ENCODE peak calls at places on chromosome 7, in four cellular contexts. P is psoas muscle, K is PC-3, G is heart left ventricle. I is an unnamed sample.

GRCh38 chr7:22481726-22482125 is 18.3 kb downstream of the STEAP1B start:
- DNase-seq in P (no peak), G (peak), K (no peak), I (no peak)

GRCh38 chr7:3949226-3949625 is 648.2 kb downstream of the SDK1 start:
- DNase-seq in G (no peak), P (no peak), K (no peak), I (no peak)

GRCh38 chr7:95302976-95303375 is 21.4 kb downstream of the PON1 start:
- DNase-seq in K (peak), P (no peak), G (no peak), I (no peak)

GRCh38 chr7:77439572-77439971 is 23.4 kb upstream of the GSAP start:
- DNase-seq in K (peak), G (peak), P (peak), I (peak)

GRCh38 chr7:114819629-114820362 is 102.1 kb upstream of the MDFIC start:
- DNase-seq in K (peak), G (no peak), P (no peak), I (no peak)

GRCh38 chr7:41996381-41997035 is 240.5 kb downstream of the GLI3 start:
- DNase-seq in K (peak), G (no peak), P (no peak), I (no peak)

GRCh38 chr7:131170440-131171105 is 157.1 kb upstream of the MKLN1 start:
- DNase-seq in G (no peak), P (no peak), K (no peak), I (no peak)

GRCh38 chr7:729154-730000 is 2.3 kb upstream of the PRKAR1B start:
- DNase-seq in P (no peak), K (no peak), G (no peak), I (no peak)

GRCh38 chr7:40646717-40647116 is 511.9 kb downstream of the SUGCT start:
- DNase-seq in G (no peak), K (no peak), P (no peak), I (no peak)

GRCh38 chr7:15652776-15653290 is 33.6 kb downstream of the MEOX2 start:
- DNase-seq in K (no peak), G (no peak), P (no peak), I (no peak)

GRCh38 chr7:152330827-152331226 is 105.0 kb downstream of the KMT2C start:
- DNase-seq in P (no peak), G (no peak), K (no peak), I (no peak)

GRCh38 chr7:192701-193536 is 548 bp downstream of the FAM20C start:
- DNase-seq in G (no peak), P (no peak), K (no peak), I (no peak)

GRCh38 chr7:126398851-126399529 is 853.8 kb downstream of the GRM8 start:
- DNase-seq in K (no peak), G (peak), P (no peak), I (no peak)

GRCh38 chr7:95427914-95428516 is 6.8 kb downstream of the PON2 start:
- DNase-seq in G (no peak), K (no peak), P (no peak), I (no peak)

GRCh38 chr7:90816511-90817142 is 220.5 kb downstream of the CDK14 start:
- DNase-seq in K (peak), P (no peak), G (no peak), I (no peak)

DNA sequence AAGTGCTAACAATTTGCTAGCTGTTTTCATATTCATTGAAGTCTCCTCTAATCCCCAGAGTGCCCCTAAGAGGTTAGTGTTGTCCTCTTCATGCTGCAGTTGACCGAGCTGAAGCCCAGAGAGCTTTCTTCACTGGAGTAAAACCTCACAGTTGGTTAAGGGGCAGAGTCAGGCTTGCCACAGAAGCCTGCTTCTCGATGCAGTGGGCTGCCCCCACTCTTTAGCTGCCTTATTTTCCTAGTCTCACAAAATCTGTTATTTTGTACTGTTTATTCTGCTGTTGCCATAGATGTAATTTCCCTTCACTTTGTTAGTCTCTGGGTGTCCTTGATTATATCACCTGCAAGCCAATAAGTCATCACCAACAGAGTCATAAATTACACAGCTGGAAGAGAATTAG is 56.3 kb upstream of the ZPBP start:
- DNase-seq in P (no peak), K (no peak), G (no peak), I (no peak)
- H3K27ac ChIP-seq in P (no peak), K (no peak), G (no peak), I (no peak)

GRCh38 chr7:103995554-103995953 is 6.1 kb upstream of the RELN start:
- DNase-seq in G (no peak), K (no peak), P (no peak), I (no peak)

GRCh38 chr7:103993551-103993950 is 4.1 kb upstream of the RELN start:
- DNase-seq in G (no peak), P (no peak), K (no peak), I (no peak)

GRCh38 chr7:103996639-103997038 is 7.2 kb upstream of the RELN start:
- DNase-seq in P (no peak), K (no peak), G (no peak), I (no peak)

GRCh38 chr7:103991406-103991805 is 1.9 kb upstream of the RELN start:
- DNase-seq in P (no peak), G (no peak), K (no peak), I (no peak)

DNA sequence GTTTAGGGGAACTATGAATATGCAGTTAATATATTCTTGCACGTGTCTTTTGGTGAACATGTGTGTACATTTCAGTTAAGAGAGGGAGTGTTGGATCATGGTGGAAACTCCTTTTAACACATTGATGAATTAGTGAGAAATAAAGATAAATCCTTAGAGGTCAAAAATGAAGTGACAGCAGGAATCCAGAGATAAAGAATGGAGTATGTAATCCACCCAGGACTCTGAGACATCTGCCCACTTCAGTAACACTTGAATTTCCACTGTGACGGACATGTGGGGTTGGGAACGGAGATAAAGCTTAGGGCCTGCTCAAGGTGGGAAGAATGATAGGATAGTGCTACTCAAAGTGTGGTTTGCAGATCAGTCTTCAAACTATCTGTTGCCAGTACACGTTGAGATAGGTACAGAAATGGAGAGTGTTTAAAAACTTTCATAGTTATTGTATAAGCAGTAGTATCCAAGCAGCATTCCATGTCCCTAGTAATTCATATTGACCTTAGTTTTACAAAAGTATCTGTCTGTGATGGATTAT is 6.6 kb upstream of the RELN start:
- DNase-seq in G (no peak), P (no peak), K (no peak), I (no peak)
- H3K27ac ChIP-seq in G (no peak), P (no peak), K (no peak), I (no peak)

DNA sequence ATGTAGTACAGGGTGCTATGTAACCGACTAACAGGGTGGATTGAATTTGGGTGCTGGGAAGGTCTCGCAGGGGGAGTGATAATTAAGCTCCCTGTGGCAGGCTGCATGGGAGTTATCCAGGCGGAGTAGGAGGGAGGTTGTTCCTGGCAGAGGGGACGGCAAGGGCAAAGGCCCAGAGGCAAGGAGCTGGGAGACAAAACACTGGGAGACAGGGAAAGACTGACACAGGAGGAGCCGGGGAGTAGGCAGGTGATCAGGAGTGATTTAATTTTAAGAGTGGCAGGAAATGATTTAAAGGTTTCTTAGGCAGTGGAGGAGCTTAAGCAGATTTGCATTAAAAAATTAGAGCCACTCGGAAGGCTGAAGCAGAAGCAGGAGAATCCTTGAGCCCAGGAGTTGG is 40.7 kb upstream of the LEP start:
- DNase-seq in P (no peak), K (no peak), G (no peak), I (no peak)
- H3K27ac ChIP-seq in P (no peak), K (no peak), G (no peak), I (no peak)

GRCh38 chr7:32056767-32057166 is 13.4 kb downstream of the PDE1C start:
- DNase-seq in K (no peak), P (no peak), G (no peak), I (no peak)
- H3K27ac ChIP-seq in K (no peak), P (no peak), G (peak), I (peak)

GRCh38 chr7:70893422-70893821 is 238.5 kb upstream of the GALNT17 start:
- DNase-seq in K (no peak), G (no peak), P (no peak), I (no peak)
- H3K27ac ChIP-seq in K (no peak), G (no peak), P (no peak), I (no peak)

GRCh38 chr7:50851451-50851850 is 68.8 kb upstream of the GRB10 start:
- DNase-seq in K (peak), P (no peak), G (peak), I (no peak)
- H3K27ac ChIP-seq in K (peak), P (no peak), G (no peak), I (no peak)

DNA sequence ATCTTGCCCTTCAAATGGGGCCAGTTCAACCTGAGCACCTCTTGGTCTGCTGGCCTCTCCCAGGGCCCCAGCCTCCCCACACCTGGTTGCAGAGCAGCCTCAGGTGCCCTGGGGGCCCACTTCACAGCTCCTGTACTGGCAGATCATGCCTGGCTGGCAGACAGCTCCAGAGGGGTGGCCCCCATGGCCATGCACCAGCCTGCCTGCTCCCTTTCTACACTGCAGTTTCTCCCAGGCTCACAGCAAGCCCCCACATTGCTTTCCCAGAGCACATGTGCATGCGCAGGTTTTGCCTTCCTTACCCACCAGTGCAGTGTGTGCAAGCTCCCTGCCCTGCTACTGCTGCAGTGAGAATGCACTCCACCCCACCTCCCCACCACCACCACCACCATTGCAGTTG is 9.8 kb upstream of the MIOS start:
- DNase-seq in K (no peak), G (no peak), P (no peak), I (no peak)
- H3K27ac ChIP-seq in K (no peak), G (no peak), P (no peak), I (no peak)

GRCh38 chr7:30140456-30140855 is 5.7 kb downstream of the MTURN start:
- DNase-seq in K (no peak), P (no peak), G (no peak), I (no peak)
- H3K27ac ChIP-seq in K (no peak), P (no peak), G (no peak), I (no peak)

I was measured in substantia nigra.